ENCODE peak calls at places on chromosomes 11 and 22, in four cellular contexts. V is IMR-90, K is stomach, U is HCT116. D is an unnamed sample.

GRCh38 chr11:2471048-2471803 is 26.4 kb downstream of the KCNQ1 start:
- DNase-seq in V (no peak), K (peak; percentile 16), U (no peak), D (no peak)

GRCh38 chr22:44428941-44429615 is 69.0 kb downstream of the RTL6 start:
- DNase-seq in V (no peak), K (no peak), U (no peak), D (no peak)

GRCh38 chr11:43547900-43548381 is 132.6 kb upstream of the HSD17B12 start:
- DNase-seq in V (no peak), K (peak; percentile 41), U (no peak), D (no peak)

GRCh38 chr11:119320593-119321524 is 3.9 kb upstream of the MCAM start:
- DNase-seq in V (peak; percentile 65), K (peak; percentile 64), U (no peak), D (no peak)

GRCh38 chr11:1860108-1860507 is 7.2 kb downstream of the LSP1 start:
- DNase-seq in V (no peak), K (no peak), U (no peak), D (no peak)

GRCh38 chr11:57249384-57250319 is 12.6 kb upstream of the APLNR start:
- DNase-seq in V (peak; percentile 64), K (peak; percentile 71), U (peak; percentile 27), D (peak; percentile 39)

GRCh38 chr22:40405178-40406062 is 35.0 kb downstream of the SGSM3 start:
- DNase-seq in V (no peak), K (no peak), U (no peak), D (no peak)

GRCh38 chr11:17148536-17148935 is 59.2 kb downstream of the PIK3C2A start:
- DNase-seq in V (peak; percentile 71), K (no peak), U (no peak), D (no peak)

GRCh38 chr22:20968281-20968977 is 1.4 kb downstream of the AIFM3 start:
- DNase-seq in V (no peak), K (no peak), U (no peak), D (no peak)

GRCh38 chr11:134597452-134597851 is 185.4 kb upstream of the B3GAT1 start:
- DNase-seq in V (no peak), K (no peak), U (no peak), D (no peak)

GRCh38 chr22:39725351-39726035 is 154.9 kb downstream of the CACNA1I start:
- DNase-seq in V (no peak), K (no peak), U (no peak), D (no peak)

GRCh38 chr11:60633645-60634044 is 65.8 kb upstream of the MS4A8 start:
- DNase-seq in V (no peak), K (no peak), U (no peak), D (no peak)

GRCh38 chr11:45864041-45864440 is 16.8 kb downstream of the CRY2 start:
- DNase-seq in V (peak; percentile 21), K (no peak), U (no peak), D (no peak)

GRCh38 chr11:1348748-1349073 is 39.3 kb upstream of the TOLLIP start:
- DNase-seq in V (no peak), K (no peak), U (no peak), D (no peak)

GRCh38 chr11:64734786-64735761 is 8.9 kb downstream of the RASGRP2 start:
- DNase-seq in V (no peak), K (no peak), U (no peak), D (no peak)

GRCh38 chr22:49103314-49104052 is 724.2 kb downstream of the BRD1 start:
- DNase-seq in V (no peak), K (no peak), U (no peak), D (no peak)

GRCh38 chr22:41875531-41876242 is 39.2 kb downstream of the SHISA8 start:
- DNase-seq in V (no peak), K (no peak), U (no peak), D (no peak)

GRCh38 chr11:126718319-126718718 is 282.3 kb downstream of the KIRREL3 start:
- DNase-seq in V (peak; percentile 18), K (no peak), U (no peak), D (no peak)

GRCh38 chr22:50612715-50613221 is 12.2 kb downstream of the MAPK8IP2 start:
- DNase-seq in V (no peak), K (no peak), U (no peak), D (no peak)

GRCh38 chr11:115924744-115925567 is 420.7 kb upstream of the CADM1 start:
- DNase-seq in V (peak; percentile 95), K (no peak), U (no peak), D (peak; percentile 67)

GRCh38 chr11:2311456-2312201 is 9.8 kb downstream of the TSPAN32 start:
- DNase-seq in V (no peak), K (no peak), U (no peak), D (no peak)

GRCh38 chr11:112343368-112344039 is 82.8 kb upstream of the PLET1 start:
- DNase-seq in V (peak; percentile 54), K (no peak), U (no peak), D (no peak)

DNA sequence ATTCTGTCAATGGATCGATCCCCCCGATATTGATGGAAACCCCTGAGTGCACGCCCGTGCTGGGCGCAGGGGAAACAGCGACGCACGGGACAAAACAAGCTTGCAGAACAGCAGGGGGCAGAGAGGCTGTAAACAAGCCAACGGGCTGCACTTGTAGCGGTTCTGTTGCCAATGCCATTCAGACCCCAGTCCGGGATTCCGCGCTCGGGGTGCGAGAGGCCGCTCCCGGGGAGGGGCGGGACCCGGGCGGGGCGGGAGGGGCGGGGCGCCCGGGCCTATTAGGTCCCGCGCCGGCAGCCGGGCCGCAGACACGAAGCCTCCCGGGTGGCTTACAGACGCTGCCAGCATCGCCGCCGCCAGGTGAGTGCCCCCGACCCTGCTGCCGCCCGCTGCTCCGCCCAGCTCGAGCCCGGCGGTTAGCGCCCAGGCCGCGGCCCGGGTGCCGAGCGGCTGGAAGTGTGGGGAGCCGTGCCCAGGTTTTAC is at the start of gene BIK:
- DNase-seq in V (no peak), K (peak; percentile 68), U (no peak), D (no peak)
- TF ChIP-seq CTCF in V (peak; percentile 20), K (peak; percentile 9), U (no peak), D (peak; percentile 37)

GRCh38 chr22:23262474-23263332 is 82.4 kb downstream of the BCR start:
- DNase-seq in V (no peak), K (no peak), U (no peak), D (no peak)
- H3K27ac ChIP-seq in V (no peak overlapping the region), K (peak overlapping the region; percentile 85), U (no peak overlapping the region), D (no peak overlapping the region)

GRCh38 chr22:22171357-22172218 is 73.0 kb upstream of the VPREB1 start:
- DNase-seq in V (no peak), K (no peak), U (peak; percentile 45), D (no peak)
- TF ChIP-seq CTCF in V (peak; percentile 9), K (no peak), U (peak; percentile 7), D (peak; percentile 41)

GRCh38 chr22:27509132-27509920 is 292.2 kb downstream of the MN1 start:
- DNase-seq in V (no peak), K (no peak), U (no peak), D (no peak)

GRCh38 chr22:27504854-27505253 is 296.7 kb downstream of the MN1 start:
- DNase-seq in V (no peak), K (no peak), U (no peak), D (no peak)

GRCh38 chr22:27507066-27507715 is 294.4 kb downstream of the MN1 start:
- DNase-seq in V (no peak), K (peak; percentile 31), U (no peak), D (no peak)

GRCh38 chr22:27510024-27510423 is 291.5 kb downstream of the MN1 start:
- DNase-seq in V (no peak), K (no peak), U (no peak), D (no peak)

DNA sequence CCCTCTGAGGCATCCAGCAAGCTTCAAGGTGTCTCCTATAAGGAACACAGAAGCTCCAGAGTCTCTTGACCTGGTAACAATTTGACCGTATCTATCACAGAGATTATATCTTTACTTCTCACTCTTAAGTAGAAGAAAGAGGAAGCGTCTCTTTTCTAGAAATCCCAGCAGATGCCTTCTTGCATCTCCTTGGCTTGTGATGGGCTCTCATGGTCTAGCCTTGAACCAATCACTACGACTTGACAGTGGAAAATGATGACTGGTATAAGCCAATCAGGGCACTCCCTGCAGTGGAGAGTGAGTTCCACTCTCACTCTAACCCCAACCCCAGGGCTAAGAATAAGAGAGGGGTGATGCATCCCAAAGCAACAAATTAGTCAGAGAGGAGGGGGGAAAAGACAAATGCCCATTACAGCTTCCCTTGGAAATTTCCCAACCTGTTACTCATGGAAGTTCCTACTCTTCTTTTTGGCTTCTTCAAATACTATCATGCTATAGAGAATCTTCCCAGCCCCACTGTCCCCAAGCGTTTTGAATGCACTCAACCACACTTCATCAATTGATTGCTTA is 293.5 kb downstream of the MN1 start:
- DNase-seq in V (peak; percentile 66), K (no peak), U (no peak), D (no peak)
- H3K27ac ChIP-seq in V (no peak overlapping the region), K (no peak overlapping the region), U (no peak overlapping the region), D (no peak overlapping the region)

D was measured in AG04450.